ENCODE peak calls at places on chromosomes 7 and 10, in seven cellular contexts. C, G, U, R, M, W and D are unnamed samples.

GRCh38 chr7:151110236-151110940 is 24.1 kb downstream of the AGAP3 start:
- DNase-seq in R (no peak), M (no peak), U (no peak), C (peak), W (no peak), G (no peak), D (no peak)

GRCh38 chr7:142500364-142500763 is 242.5 kb upstream of the PRSS58 start:
- DNase-seq in C (no peak), M (no peak), W (no peak), G (no peak), U (no peak), R (no peak), D (no peak)

GRCh38 chr7:113825832-113826231 is 93.0 kb downstream of the PPP1R3A start:
- DNase-seq in U (no peak), W (no peak), R (no peak), C (no peak), G (no peak), M (no peak), D (no peak)

GRCh38 chr10:51860257-51860656 is 160.9 kb upstream of the CSTF2T start:
- DNase-seq in R (no peak), W (no peak), C (no peak), G (no peak), U (no peak), M (no peak), D (no peak)

GRCh38 chr7:23467731-23468720 is 2.3 kb downstream of the IGF2BP3 start:
- DNase-seq in R (peak), G (no peak), W (no peak), U (no peak), C (peak), M (peak), D (no peak)

GRCh38 chr10:76252733-76253132 is 821.3 kb downstream of the LRMDA start:
- DNase-seq in W (no peak), U (no peak), G (no peak), C (no peak), R (no peak), M (no peak), D (no peak)

GRCh38 chr7:7554647-7555575 is 11.8 kb upstream of the MIOS start:
- DNase-seq in M (no peak), W (no peak), U (no peak), C (peak), G (no peak), R (no peak), D (no peak)

GRCh38 chr10:23340346-23340745 is 4.3 kb downstream of the C10orf67 start:
- DNase-seq in M (no peak), C (no peak), G (no peak), W (no peak), R (no peak), U (no peak), D (no peak)

GRCh38 chr10:22712959-22713852 is 1.2 kb downstream of the PIP4K2A start:
- DNase-seq in R (peak), C (peak), U (no peak), W (no peak), M (peak), G (no peak), D (peak)

GRCh38 chr7:113945018-113945938 is 26.5 kb upstream of the PPP1R3A start:
- DNase-seq in R (no peak), C (no peak), U (no peak), G (no peak), W (no peak), M (no peak), D (no peak)

GRCh38 chr7:80790877-80791276 is 128.0 kb downstream of the SEMA3C start:
- DNase-seq in R (no peak), C (peak), W (no peak), G (no peak), M (no peak), U (no peak), D (no peak)

GRCh38 chr10:75395171-75395954 is 6.2 kb downstream of the ZNF503 start:
- DNase-seq in M (peak), W (no peak), R (no peak), U (no peak), G (no peak), C (peak), D (no peak)

GRCh38 chr10:71963756-71964668 is at the start of gene CHST3:
- DNase-seq in U (no peak), W (no peak), R (no peak), G (no peak), M (no peak), C (peak), D (peak)

GRCh38 chr7:108347616-108348015 is 108.6 kb downstream of the NRCAM start:
- DNase-seq in C (no peak), M (peak), U (no peak), G (no peak), W (peak), R (peak), D (peak)

GRCh38 chr10:28975891-28976471 is 298.7 kb downstream of the BAMBI start:
- DNase-seq in C (no peak), G (no peak), R (peak), U (no peak), M (no peak), W (no peak), D (no peak)

GRCh38 chr10:61888744-61889143 is 12.8 kb upstream of the ARID5B start:
- DNase-seq in R (no peak), W (no peak), U (no peak), M (no peak), C (no peak), G (no peak), D (no peak)

GRCh38 chr10:70925377-70926214 is 37.2 kb upstream of the PCBD1 start:
- DNase-seq in C (peak), M (peak), W (peak), U (no peak), G (no peak), R (no peak), D (no peak)

GRCh38 chr10:94224656-94225055 is 138.1 kb downstream of the NOC3L start:
- DNase-seq in G (no peak), R (no peak), U (no peak), M (no peak), C (no peak), W (no peak), D (no peak)

GRCh38 chr10:20694296-20694695 is 202.8 kb downstream of the NEBL start:
- DNase-seq in U (no peak), R (no peak), M (no peak), G (no peak), C (no peak), W (no peak), D (no peak)

GRCh38 chr10:77358666-77359065 is 278.9 kb downstream of the KCNMA1 start:
- DNase-seq in W (no peak), C (no peak), G (no peak), R (no peak), M (no peak), U (no peak), D (no peak)

GRCh38 chr10:21526952-21527633 is 1.6 kb upstream of the SKIDA1 start:
- DNase-seq in R (peak), W (no peak), C (peak), U (no peak), G (no peak), M (peak), D (no peak)

GRCh38 chr10:16518822-16519221 is 2.9 kb downstream of the C1QL3 start:
- DNase-seq in U (no peak), C (peak), M (no peak), G (no peak), R (no peak), W (no peak), D (no peak)

DNA sequence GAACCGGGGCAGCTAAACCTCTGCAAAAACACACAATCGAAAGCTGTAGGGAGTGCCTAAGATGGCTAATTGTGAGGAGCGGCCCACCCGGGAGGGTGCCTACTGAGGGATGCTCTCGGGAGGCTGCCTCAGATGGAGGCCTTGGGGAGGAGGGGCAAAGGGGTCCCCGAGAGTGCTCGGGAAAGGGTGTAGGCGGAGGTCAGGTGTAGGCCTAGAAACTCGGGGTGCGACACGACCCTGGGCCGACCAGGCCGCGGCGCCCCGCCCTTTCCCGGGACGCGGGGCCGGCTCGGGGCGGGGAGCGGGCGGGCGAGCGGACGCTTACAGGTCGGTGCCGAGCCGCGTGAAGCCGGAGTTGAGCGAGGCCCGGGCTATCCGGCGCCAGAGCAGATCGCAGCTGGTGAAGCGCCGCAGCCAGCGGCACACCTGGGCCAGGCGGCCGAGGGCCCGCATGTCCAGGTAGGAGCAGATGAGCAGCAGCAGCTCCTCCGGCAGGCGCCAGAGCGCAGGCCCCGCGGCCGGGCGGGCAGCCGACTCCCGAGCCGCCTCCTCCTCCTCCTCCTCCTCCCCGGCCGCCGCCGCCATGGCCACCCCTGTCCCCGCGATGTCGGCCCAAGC is 805 bp downstream of the FBXW4 start:
- DNase-seq in R (peak), G (no peak), C (peak), M (peak), U (no peak), W (no peak), D (peak)
- TF ChIP-seq JUND in R (no peak), G (no peak), C (no peak), M (no peak), U (no peak), W (no peak), D (no peak)

GRCh38 chr10:118569241-118569881 is 26.1 kb downstream of the PRLHR start:
- DNase-seq in C (peak), M (no peak), G (no peak), U (no peak), W (no peak), R (no peak), D (no peak)

GRCh38 chr10:118566911-118567310 is 28.5 kb downstream of the PRLHR start:
- DNase-seq in G (no peak), C (no peak), W (no peak), M (no peak), R (no peak), U (no peak), D (no peak)

GRCh38 chr10:118569882-118570252 is 25.6 kb downstream of the PRLHR start:
- DNase-seq in R (no peak), W (no peak), M (no peak), C (no peak), G (no peak), U (no peak), D (no peak)

GRCh38 chr10:118568327-118568848 is 27.1 kb downstream of the PRLHR start:
- DNase-seq in W (no peak), R (peak), U (peak), M (peak), C (peak), G (peak), D (peak)

GRCh38 chr10:118567701-118568248 is 27.7 kb downstream of the PRLHR start:
- DNase-seq in M (no peak), G (no peak), W (no peak), U (no peak), R (no peak), C (no peak), D (no peak)
- TF ChIP-seq JUND in M (no peak), G (no peak), W (no peak), U (no peak), R (no peak), C (no peak), D (no peak)

GRCh38 chr10:102676916-102677315 is 32.6 kb downstream of the TRIM8 start:
- DNase-seq in M (no peak), R (no peak), U (no peak), W (no peak), G (no peak), C (no peak), D (no peak)
- TF ChIP-seq JUND in M (no peak), R (no peak), U (no peak), W (no peak), G (no peak), C (no peak), D (no peak)

GRCh38 chr10:110357252-110357780 is 52.6 kb upstream of the SMNDC1 start:
- DNase-seq in W (no peak), G (peak), C (no peak), R (peak), M (peak), U (peak), D (no peak)

GRCh38 chr10:110358278-110358677 is 53.6 kb upstream of the SMNDC1 start:
- DNase-seq in U (no peak), M (no peak), W (no peak), R (no peak), G (no peak), C (no peak), D (no peak)

GRCh38 chr10:110357871-110358270 is 53.2 kb upstream of the SMNDC1 start:
- DNase-seq in W (no peak), M (no peak), U (no peak), R (no peak), G (no peak), C (no peak), D (no peak)

GRCh38 chr10:110360857-110361474 is 56.2 kb upstream of the SMNDC1 start:
- DNase-seq in C (no peak), G (no peak), W (no peak), U (no peak), R (no peak), M (no peak), D (no peak)

DNA sequence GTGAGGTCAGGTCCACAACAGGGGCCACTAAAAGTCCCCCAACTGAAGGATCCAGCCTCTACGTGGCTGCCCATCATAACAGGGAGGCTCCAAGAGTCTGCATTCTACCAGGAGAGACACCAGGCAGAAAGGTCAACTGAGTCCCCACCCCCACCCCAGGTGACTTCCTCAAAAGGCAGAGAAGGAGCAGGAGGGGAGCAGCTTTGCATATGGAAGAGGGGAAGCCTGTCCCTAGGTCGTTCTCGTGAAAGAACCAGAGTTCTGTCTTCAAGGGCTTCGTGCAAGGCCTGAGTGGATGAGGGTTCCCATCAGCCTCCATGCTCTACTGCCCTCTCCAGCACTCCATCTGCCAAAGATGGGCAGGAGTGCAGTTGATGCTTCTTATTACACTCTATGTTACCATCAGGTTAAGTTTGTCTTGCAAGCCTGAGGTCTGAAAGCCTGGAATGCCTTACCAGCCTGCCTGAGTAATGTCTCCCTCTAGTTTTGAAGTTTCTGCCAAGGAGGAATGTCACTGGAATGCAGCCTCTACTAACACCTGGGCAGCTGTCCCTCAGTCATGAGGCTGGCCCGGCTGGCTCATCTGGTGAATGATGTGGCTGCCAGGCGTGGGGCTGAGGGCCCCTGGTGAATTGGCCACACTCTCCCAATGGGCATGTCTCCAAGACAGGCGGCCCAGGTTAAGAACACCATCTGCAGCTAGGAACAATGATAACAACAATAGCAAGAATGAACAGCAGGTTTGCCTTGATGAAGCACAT is 54.3 kb upstream of the SMNDC1 start:
- DNase-seq in G (no peak), W (no peak), R (no peak), M (no peak), C (no peak), U (peak), D (peak)
- TF ChIP-seq JUND in G (no peak), W (no peak), R (no peak), M (no peak), C (no peak), U (no peak), D (no peak)

GRCh38 chr10:98417973-98418372 is 3.0 kb upstream of the PYROXD2 start:
- DNase-seq in R (no peak), W (no peak), M (no peak), U (no peak), G (no peak), C (no peak), D (no peak)
- TF ChIP-seq JUND in R (no peak), W (no peak), M (no peak), U (no peak), G (no peak), C (no peak), D (no peak)

GRCh38 chr7:67659066-67659465 is 662.4 kb downstream of the TYW1 start:
- DNase-seq in W (no peak), G (no peak), U (no peak), C (no peak), M (no peak), R (no peak), D (no peak)

GRCh38 chr7:67662804-67663203 is 666.2 kb downstream of the TYW1 start:
- DNase-seq in U (no peak), G (no peak), M (no peak), W (no peak), R (no peak), C (no peak), D (no peak)

DNA sequence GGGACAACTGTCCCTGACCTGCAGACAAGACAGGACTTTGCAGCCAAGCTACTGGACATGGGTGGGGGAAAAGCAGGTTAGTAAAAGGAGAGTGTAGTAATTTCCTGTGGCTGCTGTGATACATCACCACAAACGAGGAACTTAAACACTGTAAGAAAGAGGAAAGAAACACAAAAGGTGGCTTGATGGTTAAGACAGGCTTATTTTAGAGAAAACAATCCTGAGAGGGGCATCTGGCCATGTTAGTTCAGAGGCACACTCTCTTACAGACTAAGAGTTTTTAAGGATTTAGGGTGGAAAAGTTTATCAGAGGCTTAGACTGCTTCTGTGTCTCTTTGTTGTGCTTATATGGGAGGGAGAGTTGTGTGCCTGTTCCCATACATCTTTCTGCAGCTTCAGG is 667.0 kb downstream of the TYW1 start:
- DNase-seq in U (no peak), R (no peak), M (no peak), W (no peak), C (no peak), G (no peak), D (no peak)
- TF ChIP-seq JUND in U (no peak), R (no peak), M (no peak), W (no peak), C (no peak), G (no peak), D (no peak)

GRCh38 chr7:129951076-129952011 is 1.4 kb downstream of the UBE2H start:
- DNase-seq in U (no peak), M (peak), R (no peak), C (peak), G (no peak), W (no peak), D (no peak)
- TF ChIP-seq JUND in U (no peak), M (no peak), R (no peak), C (no peak), G (no peak), W (no peak), D (no peak)

GRCh38 chr7:47371317-47371716 is 210.6 kb downstream of the TNS3 start:
- DNase-seq in W (no peak), C (no peak), M (no peak), G (no peak), U (no peak), R (no peak), D (no peak)
- TF ChIP-seq JUND in W (no peak), C (no peak), M (no peak), G (no peak), U (no peak), R (no peak), D (no peak)